ENCODE peak calls at places on chromosomes 2 and 18, in four cellular contexts. V, T, A and E are unnamed samples.

GRCh38 chr2:24852431-24853020 is 59.3 kb downstream of the CENPO start:
- DNase-seq in V (peak), T (no peak), A (no peak), E (peak)

GRCh38 chr2:54310961-54311360 is 54.9 kb upstream of the TSPYL6 start:
- DNase-seq in V (no peak), T (no peak), A (no peak), E (no peak)

GRCh38 chr2:40797115-40797514 is 345.2 kb upstream of the SLC8A1 start:
- DNase-seq in A (no peak), T (no peak), V (no peak), E (no peak)

GRCh38 chr2:54638774-54639187 is 84.7 kb upstream of the EML6 start:
- DNase-seq in V (no peak), A (no peak), T (no peak), E (no peak)

GRCh38 chr2:60706021-60706420 is 50.0 kb upstream of the PAPOLG start:
- DNase-seq in A (no peak), V (no peak), T (no peak), E (no peak)

GRCh38 chr2:219661197-219661954 is 33.9 kb downstream of the SLC4A3 start:
- DNase-seq in A (no peak), V (no peak), T (no peak), E (no peak)

GRCh38 chr18:78518805-78519204 is 460.8 kb upstream of the SALL3 start:
- DNase-seq in T (no peak), V (no peak), A (peak), E (no peak)

GRCh38 chr2:239602290-239603282 is 201.8 kb upstream of the HDAC4 start:
- DNase-seq in A (peak), V (peak), T (peak), E (no peak)

GRCh38 chr2:8636691-8637636 is 44.9 kb upstream of the ID2 start:
- DNase-seq in T (peak), V (peak), A (peak), E (peak)

GRCh38 chr2:241808051-241808450 is 942 bp upstream of the NEU4 start:
- DNase-seq in V (no peak), A (no peak), T (no peak), E (peak)

GRCh38 chr2:44087037-44087713 is 81.5 kb upstream of the PPM1B start:
- DNase-seq in A (peak), T (peak), V (peak), E (peak)

GRCh38 chr2:68465081-68465916 is 1.8 kb downstream of the FBXO48 start:
- DNase-seq in T (no peak), A (no peak), V (no peak), E (no peak)

GRCh38 chr2:105243961-105244360 is 2.4 kb downstream of the GPR45 start:
- DNase-seq in T (no peak), V (no peak), A (no peak), E (no peak)
- TF ChIP-seq CTCF in T (no peak), V (no peak), A (no peak), E (no peak)

GRCh38 chr18:69946608-69947155 is 991 bp downstream of the CD226 start:
- DNase-seq in T (no peak), A (no peak), V (no peak), E (no peak)

GRCh38 chr18:69949538-69949936 is 1.9 kb upstream of the CD226 start:
- DNase-seq in V (no peak), T (no peak), A (no peak), E (no peak)

GRCh38 chr18:69945220-69946114 is 2.2 kb downstream of the CD226 start:
- DNase-seq in T (no peak), V (no peak), A (no peak), E (no peak)

GRCh38 chr18:69948919-69949537 is 1.4 kb upstream of the CD226 start:
- DNase-seq in V (no peak), T (no peak), A (peak), E (peak)

GRCh38 chr18:69947361-69948106 is at the start of gene CD226:
- DNase-seq in A (no peak), V (no peak), T (no peak), E (no peak)
- H3K4me3 ChIP-seq in A (no peak), V (peak), T (peak), E (no peak)

DNA sequence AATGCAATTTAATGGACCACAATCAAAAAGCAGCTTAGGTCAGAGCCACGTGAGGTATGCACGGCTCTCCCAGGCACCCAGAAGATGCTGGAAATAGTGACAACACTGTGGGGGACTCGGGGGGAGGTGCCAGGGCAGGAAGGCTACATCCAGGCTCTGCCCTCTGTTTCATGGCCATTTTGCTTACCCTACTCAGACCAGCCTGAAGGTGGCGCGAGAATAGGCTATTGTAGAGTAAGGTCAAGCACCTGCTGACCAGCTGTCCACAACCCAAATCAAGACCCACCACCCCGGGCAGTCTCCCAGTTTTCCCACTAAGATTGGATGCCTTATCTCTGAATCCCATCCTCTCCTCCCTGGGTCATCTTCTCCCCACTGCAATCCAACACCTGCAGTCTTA is 115.7 kb downstream of the VIT start:
- DNase-seq in T (no peak), A (no peak), V (no peak), E (no peak)
- TF ChIP-seq CTCF in T (no peak), A (no peak), V (no peak), E (no peak)

DNA sequence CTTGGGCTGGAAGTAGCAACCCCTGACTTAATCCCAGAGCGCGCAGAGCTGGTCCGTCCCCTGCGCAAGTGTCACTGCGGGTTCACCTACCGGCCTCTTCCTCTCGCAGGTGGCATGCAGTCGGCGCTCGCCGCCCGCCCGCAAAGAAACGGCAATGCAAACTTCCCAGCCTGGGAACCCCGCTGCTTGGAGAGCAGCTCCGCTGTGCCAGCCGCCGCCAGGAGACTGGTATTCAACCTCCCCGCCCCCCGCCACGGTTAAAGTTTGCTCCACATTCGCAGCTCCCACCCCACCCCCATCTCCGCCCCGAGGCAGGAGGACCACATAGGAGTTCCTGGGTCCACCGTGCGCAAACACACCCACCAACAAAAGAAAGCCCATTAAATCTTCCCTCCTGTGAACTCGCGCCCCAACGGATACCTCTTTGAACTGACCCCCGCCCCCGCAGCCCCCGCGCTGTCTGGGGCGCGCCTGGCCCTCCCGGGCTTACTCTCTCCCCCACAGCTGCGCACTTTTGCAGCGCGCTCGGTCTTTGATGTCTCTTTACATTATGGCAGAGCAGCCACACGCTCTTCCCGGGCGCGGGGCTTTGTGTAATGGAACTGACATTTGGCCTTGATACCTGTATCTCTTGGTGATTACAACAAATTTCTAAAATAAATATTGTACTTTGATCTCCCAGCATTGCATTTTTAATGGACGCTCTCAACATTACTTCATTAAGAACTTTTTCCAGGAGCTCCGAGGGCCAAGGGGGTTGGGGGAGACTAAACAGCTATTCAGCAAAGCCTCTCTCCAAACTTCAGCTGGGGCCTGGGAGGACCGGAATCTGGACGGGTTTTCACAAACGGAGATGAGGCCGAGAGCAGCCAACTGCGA is 3.1 kb upstream of the SP5 start:
- DNase-seq in A (no peak), V (no peak), T (no peak), E (no peak)
- H3K4me3 ChIP-seq in A (peak), V (peak), T (no peak), E (no peak)

DNA sequence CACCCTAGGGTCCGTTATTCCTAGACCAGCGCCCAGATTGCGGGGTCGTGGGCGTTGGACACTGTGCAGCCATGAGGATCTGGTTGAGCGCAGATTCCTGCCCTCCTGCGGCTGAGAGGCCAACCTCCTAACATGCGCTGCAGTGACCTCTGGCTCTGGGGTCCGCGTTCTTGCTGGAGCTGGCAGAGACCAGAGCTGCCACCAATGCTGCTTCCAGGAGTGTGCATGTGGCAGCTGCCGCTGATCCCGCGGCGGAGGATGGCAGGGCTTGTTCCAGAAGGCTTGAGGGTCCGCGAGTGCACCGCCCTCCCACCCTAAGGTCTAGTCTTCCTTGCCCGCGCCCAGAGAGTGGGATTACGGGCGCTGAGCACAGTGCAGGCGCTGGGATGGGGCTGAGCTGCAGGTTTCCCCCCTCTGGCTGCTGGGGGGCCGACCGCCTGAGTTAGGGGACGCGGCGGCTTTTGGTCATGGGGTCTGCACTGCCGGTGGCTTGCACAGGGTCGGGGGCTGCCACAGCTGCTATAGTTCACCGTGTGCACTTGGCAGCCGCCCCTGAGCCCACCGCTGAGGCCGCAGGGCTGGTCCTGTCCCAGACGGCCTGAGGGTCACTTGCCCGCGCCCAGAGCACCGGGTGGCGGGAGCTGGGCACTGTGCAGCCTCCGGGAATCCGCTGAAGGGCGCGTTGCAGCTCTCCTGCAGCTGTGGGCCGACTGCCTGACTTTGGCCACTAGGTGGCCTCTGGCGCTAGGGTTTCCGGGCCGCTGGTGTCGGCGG is 145.9 kb downstream of the CCDC74A start:
- DNase-seq in T (peak), A (peak), V (peak), E (peak)
- TF ChIP-seq CTCF in T (peak), A (peak), V (peak), E (peak)

DNA sequence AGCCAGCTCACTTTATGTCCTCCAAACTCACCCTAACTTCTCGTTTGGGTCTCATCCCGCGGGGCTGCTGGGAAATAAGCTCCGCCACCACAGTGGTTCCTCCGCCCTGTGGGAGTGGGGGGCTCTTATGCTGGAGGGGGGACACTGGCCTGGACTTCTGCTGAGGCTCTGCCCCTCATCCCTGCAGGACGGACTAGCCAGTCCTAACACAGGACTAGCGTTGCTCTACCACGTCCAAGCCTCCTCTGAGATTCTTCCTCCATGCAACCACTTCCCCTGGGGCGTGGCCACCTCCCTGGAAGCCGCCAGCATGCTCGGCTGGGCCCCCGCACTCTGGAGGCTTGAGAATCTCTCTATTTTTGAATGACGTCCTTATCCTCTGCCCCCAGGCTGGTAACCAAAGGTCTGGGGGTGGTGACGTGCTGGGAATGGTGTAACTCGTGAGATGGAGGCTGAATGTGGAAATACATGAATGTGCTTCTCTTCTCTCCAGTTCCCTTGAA is 896 bp upstream of the RAB17 start:
- DNase-seq in A (no peak), V (no peak), T (peak), E (peak)
- H3K4me3 ChIP-seq in A (no peak), V (peak), T (peak), E (peak)

DNA sequence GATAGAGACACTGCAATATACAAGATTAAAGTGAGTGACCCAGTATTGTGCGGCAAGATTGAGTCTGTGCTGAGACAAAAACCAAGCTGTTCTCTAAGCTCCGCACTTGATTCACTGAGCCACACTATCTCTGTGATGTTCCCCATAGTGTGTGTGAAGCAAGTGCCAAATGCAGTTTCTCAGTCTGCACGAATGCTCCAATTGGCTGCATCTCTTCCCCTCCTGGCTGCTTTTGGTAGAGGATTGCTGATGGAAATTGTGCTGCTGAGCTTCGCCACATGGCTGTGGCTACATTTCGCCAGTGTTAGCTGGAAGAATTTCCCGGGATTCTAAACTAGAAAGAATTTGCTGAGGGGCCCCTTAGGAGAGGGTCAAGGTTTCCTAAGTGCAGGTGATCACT is 317.1 kb downstream of the DCC start:
- DNase-seq in T (no peak), A (no peak), V (no peak), E (no peak)
- TF ChIP-seq CTCF in T (no peak), A (no peak), V (no peak), E (no peak)

GRCh38 chr18:25349131-25349925 is 2.6 kb downstream of the ZNF521 start:
- DNase-seq in A (peak), V (peak), T (peak), E (no peak)

GRCh38 chr18:25351280-25351772 is 640 bp downstream of the ZNF521 start:
- DNase-seq in A (no peak), V (no peak), T (no peak), E (no peak)

GRCh38 chr18:25350561-25351201 is 1.3 kb downstream of the ZNF521 start:
- DNase-seq in V (peak), T (peak), A (peak), E (peak)

GRCh38 chr18:25349926-25350560 is 1.9 kb downstream of the ZNF521 start:
- DNase-seq in T (peak), V (peak), A (peak), E (peak)

DNA sequence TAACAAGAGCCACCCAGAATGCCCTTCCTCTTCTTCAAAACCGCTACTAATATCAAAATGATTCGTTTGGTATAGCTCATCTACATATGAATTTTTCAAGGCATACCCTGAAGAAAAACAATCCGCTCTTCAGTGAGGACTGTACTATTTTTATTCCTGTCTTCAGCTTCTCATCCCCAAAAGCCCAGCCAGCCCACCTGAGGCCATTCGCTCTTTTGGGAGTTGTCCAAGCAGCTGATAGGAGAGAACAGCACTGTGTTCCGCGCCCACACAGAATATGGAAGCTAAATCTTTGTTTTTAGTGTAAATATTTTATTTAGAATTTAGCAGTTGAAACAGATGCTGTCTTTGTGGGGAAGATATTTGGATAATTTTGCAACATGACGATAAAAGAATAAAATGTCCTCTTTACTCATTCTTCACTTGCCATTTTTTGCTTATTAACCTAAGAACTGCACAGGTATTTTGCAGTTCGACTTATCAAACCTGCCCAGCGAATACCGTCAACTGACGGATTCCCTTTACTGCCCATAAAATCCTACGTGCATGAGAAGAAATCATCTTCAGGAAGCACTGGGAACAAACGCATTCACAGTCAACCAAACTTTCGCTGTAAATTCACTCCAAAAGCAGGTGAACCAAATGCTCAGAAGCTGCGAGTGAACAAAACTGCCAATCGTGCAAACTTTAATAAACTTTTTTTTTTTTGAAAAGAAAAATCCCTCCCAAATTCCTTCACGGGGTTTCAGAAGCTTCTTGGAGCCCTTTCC is 3.4 kb downstream of the ZNF521 start:
- DNase-seq in T (no peak), V (no peak), A (no peak), E (no peak)
- H3K4me3 ChIP-seq in T (peak), V (no peak), A (peak), E (peak)